ENCODE peak calls at places on chromosomes 1 and 21, in six cellular contexts. M is foreskin fibroblast, Q is astrocyte of the cerebellum, Y is fibroblast of lung, W is neural progenitor cell, R is K562. Z is an unnamed sample.

GRCh38 chr1:162756523-162756922 is 34.0 kb upstream of the HSD17B7 start:
- DNase-seq in M (peak), Q (no peak), Y (peak), W (no peak), R (no peak), Z (no peak)

GRCh38 chr1:48693674-48694347 is 82.9 kb downstream of the BEND5 start:
- DNase-seq in M (no peak), Q (no peak), Y (no peak), W (no peak), R (no peak), Z (no peak)

GRCh38 chr1:221517961-221518360 is 223.9 kb downstream of the DUSP10 start:
- DNase-seq in M (peak), Q (no peak), Y (no peak), W (no peak), R (no peak), Z (no peak)

GRCh38 chr21:37912616-37913015 is 3.6 kb downstream of the KCNJ6 start:
- DNase-seq in M (no peak), Q (no peak), Y (no peak), W (no peak), R (no peak), Z (no peak)

GRCh38 chr1:4678318-4678717 is 23.9 kb downstream of the AJAP1 start:
- DNase-seq in M (no peak), Q (no peak), Y (no peak), W (no peak), R (no peak), Z (no peak)

GRCh38 chr1:24108334-24109165 is 3.4 kb downstream of the MYOM3 start:
- DNase-seq in M (peak), Q (peak), Y (peak), W (no peak), R (peak), Z (no peak)

GRCh38 chr1:173410133-173410793 is 66.9 kb upstream of the PRDX6 start:
- DNase-seq in M (no peak), Q (no peak), Y (peak), W (no peak), R (no peak), Z (no peak)

GRCh38 chr1:42953182-42954180 is 5.2 kb downstream of the SLC2A1 start:
- DNase-seq in M (no peak), Q (no peak), Y (no peak), W (no peak), R (no peak), Z (no peak)

GRCh38 chr1:203276916-203277535 is 28.3 kb upstream of the BTG2 start:
- DNase-seq in M (no peak), Q (no peak), Y (no peak), W (no peak), R (no peak), Z (no peak)

GRCh38 chr1:150464422-150464826 is 22.8 kb upstream of the TARS2 start:
- DNase-seq in M (peak), Q (peak), Y (peak), W (peak), R (peak), Z (no peak)

GRCh38 chr1:201792534-201793305 is 36.2 kb upstream of the IPO9 start:
- DNase-seq in M (peak), Q (peak), Y (peak), W (peak), R (peak), Z (peak)

GRCh38 chr1:92240034-92240433 is 22.3 kb downstream of the C1orf146 start:
- DNase-seq in M (peak), Q (no peak), Y (no peak), W (no peak), R (no peak), Z (no peak)

GRCh38 chr1:170660874-170661645 is 2.9 kb upstream of the PRRX1 start:
- DNase-seq in M (peak), Q (no peak), Y (peak), W (peak), R (no peak), Z (no peak)

GRCh38 chr1:94526581-94526980 is 15.0 kb downstream of the F3 start:
- DNase-seq in M (no peak), Q (no peak), Y (peak), W (no peak), R (no peak), Z (no peak)

GRCh38 chr1:94526152-94526551 is 15.4 kb downstream of the F3 start:
- DNase-seq in M (no peak), Q (no peak), Y (peak), W (no peak), R (no peak), Z (no peak)

GRCh38 chr1:94528271-94528670 is 13.3 kb downstream of the F3 start:
- DNase-seq in M (no peak), Q (no peak), Y (peak), W (peak), R (no peak), Z (no peak)

GRCh38 chr1:94527447-94528031 is 14.0 kb downstream of the F3 start:
- DNase-seq in M (no peak), Q (no peak), Y (peak), W (peak), R (peak), Z (peak)

DNA sequence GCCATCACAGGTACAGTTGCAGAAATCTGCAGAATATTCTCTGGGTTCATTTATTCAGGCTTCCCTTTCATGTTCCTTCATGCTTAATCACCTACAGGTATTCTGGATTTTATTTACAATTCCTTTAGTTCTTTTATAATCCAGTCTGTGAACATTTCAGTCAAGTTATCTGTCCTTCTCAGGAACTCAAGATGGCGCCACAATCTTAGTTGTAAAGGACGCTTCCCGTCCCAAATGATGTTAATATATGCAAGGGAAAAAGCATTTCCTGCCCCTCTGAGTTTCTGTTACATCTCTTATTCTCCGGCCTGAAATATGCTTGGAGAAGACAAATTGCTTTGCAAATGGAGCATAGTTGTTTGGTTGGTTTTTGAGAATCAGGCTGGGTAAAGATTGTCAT is 19.3 kb downstream of the F3 start:
- DNase-seq in M (peak), Q (peak), Y (peak), W (peak), R (peak), Z (no peak)
- TF ChIP-seq CTCF in M (peak), Q (peak), Y (peak), W (peak), R (peak), Z (peak)

DNA sequence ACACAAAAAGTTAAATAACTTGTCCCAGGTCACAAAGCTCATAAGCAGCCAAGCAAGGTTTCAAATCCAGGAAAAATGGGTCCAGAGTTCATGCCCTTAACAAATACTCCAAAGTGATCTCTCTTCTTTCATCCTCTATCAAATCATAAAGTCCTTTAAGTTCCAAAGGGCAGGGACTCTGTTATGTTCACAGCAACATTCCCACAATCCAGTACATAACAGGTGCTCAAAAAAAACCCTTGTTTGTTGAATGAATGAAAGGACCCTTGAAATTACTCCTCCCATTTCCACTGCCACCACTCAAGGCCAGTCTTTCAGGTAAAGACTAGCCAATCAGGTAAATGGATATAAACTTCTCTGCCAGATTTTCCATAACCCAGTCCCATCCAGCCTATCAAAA is 2.7 kb downstream of the ABL2 start:
- DNase-seq in M (no peak), Q (no peak), Y (no peak), W (no peak), R (no peak), Z (no peak)
- H3K4me3 ChIP-seq in M (no peak), Q (no peak), Y (no peak), W (no peak), R (no peak), Z (no peak)

DNA sequence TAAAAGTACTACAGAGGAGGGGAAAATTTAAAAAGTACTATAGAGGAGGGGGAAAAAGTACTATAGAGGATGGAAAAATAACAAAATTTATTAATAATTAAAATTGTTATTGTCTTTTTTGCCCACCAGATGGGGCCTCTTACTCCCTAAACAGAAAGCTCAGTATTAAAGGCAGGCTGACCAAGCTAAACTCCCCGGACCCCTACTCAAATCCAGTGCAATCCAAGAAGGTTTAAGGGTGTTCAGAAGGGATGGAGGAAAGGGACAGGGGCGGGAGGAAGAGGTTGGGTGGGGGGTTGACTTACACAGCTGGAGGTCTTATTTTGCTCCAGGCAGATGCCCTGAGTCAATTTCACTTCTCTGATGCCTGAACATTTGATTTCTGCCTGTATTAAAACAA is 13.7 kb downstream of the CD34 start:
- DNase-seq in M (no peak), Q (peak), Y (no peak), W (peak), R (no peak), Z (no peak)
- TF ChIP-seq CTCF in M (peak), Q (peak), Y (peak), W (peak), R (peak), Z (peak)

GRCh38 chr21:17514124-17514481 is 1.3 kb downstream of the CXADR start:
- DNase-seq in M (peak), Q (no peak), Y (peak), W (peak), R (no peak), Z (peak)
- H3K4me3 ChIP-seq in M (no peak), Q (peak), Y (no peak), W (peak), R (no peak), Z (peak)

GRCh38 chr1:153932071-153932592 is 9.4 kb upstream of the GATAD2B start:
- DNase-seq in M (no peak), Q (no peak), Y (no peak), W (no peak), R (no peak), Z (no peak)

GRCh38 chr1:153929433-153929825 is 6.7 kb upstream of the GATAD2B start:
- DNase-seq in M (no peak), Q (no peak), Y (no peak), W (no peak), R (no peak), Z (no peak)

GRCh38 chr1:153928776-153929432 is 6.1 kb upstream of the GATAD2B start:
- DNase-seq in M (peak), Q (no peak), Y (peak), W (no peak), R (no peak), Z (no peak)

GRCh38 chr1:153928245-153928644 is 5.5 kb upstream of the GATAD2B start:
- DNase-seq in M (no peak), Q (no peak), Y (no peak), W (no peak), R (no peak), Z (no peak)

DNA sequence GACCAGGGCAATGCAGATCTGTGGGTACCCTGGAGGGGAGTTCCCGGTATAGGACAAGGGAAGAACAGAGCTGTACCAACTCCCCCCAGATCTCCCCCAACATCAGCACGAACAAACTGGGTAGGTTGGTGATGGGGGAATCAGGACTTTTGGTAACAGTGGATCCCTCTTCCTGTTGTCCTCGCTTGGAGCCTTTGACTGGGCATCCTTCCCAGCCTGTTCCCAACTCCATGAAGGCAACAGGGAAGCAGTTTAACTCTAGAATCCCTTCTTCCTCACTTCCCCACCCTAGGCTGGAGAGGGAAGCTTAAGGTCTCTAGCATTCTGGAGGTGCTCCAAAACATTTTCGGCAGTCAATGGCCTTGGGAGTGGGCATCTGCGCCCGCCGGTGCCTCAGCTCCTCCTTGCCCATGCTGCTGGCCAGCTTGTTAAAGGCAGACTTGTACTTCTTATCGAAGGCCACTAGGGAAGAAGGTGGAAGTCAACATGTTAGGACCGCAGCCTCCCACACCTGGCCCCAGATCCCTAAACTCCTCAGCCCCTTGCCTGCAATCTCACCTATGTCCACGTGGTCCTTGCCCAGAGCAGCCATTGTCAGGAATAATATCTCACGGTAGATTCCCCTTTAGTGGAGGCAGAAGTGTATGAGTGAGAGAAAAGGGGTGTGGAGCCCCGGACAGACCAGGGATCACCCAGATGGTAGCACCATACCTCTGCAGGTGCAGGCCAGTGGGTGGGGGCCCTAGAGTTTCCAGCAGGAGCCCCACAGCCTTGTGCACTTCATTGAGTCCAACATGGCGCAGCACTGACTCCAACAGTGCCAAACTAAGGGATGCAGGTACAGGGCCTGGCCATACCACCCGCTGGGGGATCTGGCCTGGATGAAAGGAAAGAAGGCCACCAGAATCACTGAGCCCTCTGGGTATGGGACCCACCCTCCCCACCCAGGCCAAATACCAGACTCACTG is 7.5 kb upstream of the GATAD2B start:
- DNase-seq in M (no peak), Q (no peak), Y (no peak), W (no peak), R (no peak), Z (no peak)
- TF ChIP-seq CTCF in M (no peak), Q (no peak), Y (no peak), W (no peak), R (no peak), Z (no peak)

DNA sequence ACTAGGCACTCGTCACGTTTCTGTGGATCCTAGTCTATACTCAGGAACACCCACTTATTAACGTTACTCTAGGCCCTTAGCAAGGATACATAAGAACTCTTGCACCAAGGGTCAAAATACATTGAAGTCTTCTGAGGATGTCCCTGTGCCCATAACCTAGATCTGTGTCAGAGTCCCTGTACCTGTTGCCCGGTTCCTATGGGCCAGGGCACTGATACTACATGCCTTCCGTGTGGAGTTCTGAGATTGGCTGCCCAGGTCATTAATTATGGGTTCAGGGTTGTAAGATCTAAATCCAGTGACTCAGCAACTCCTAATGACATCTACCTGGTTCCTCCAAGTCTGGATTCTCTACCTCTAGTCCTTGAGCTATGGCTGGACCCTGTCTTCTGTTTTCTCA is 69.5 kb downstream of the GPR137B start:
- DNase-seq in M (no peak), Q (no peak), Y (no peak), W (no peak), R (no peak), Z (no peak)
- H3K4me3 ChIP-seq in M (no peak), Q (no peak), Y (no peak), W (no peak), R (no peak), Z (no peak)